ENCODE peak calls at places on chromosomes 4 and X, in five cellular contexts. F is ecto neural progenitor cell; R is effector memory CD8-positive, alpha-beta T cell; T is stromal cell of bone marrow; D is AG10803. Q is an unnamed sample.

GRCh38 chr4:63578383-63578782 is 830.9 kb downstream of the TECRL start:
- DNase-seq in T (no peak), R (no peak), F (no peak), D (no peak), Q (no peak)

GRCh38 chrX:57906790-57907189 is 3.5 kb downstream of the ZXDA start:
- DNase-seq in D (peak), F (no peak), T (peak), R (no peak), Q (no peak)

GRCh38 chr4:15250021-15250441 is 177.8 kb upstream of the C1QTNF7 start:
- DNase-seq in R (no peak), F (no peak), D (peak), T (no peak), Q (no peak)

GRCh38 chr4:173074501-173074946 is 94.1 kb upstream of the GALNT7 start:
- DNase-seq in F (no peak), T (peak), D (peak), R (no peak), Q (peak)

GRCh38 chrX:137290011-137290410 is 256.2 kb upstream of the GPR101 start:
- DNase-seq in R (no peak), D (no peak), F (no peak), T (no peak), Q (no peak)

GRCh38 chrX:48558270-48558669 is 16.0 kb upstream of the RBM3 start:
- DNase-seq in D (peak), T (peak), R (no peak), F (no peak), Q (peak)

GRCh38 chr4:122838034-122838433 is 11.4 kb downstream of the FGF2 start:
- DNase-seq in D (no peak), T (no peak), F (no peak), R (no peak), Q (no peak)

GRCh38 chr4:109827672-109828071 is at the start of gene RRH:
- DNase-seq in D (no peak), F (no peak), T (no peak), R (no peak), Q (no peak)

GRCh38 chr4:41658106-41658505 is 90.4 kb downstream of the PHOX2B start:
- DNase-seq in T (no peak), F (no peak), R (no peak), D (no peak), Q (no peak)

GRCh38 chrX:63751481-63751880 is 33.5 kb downstream of the ARHGEF9 start:
- DNase-seq in D (no peak), F (no peak), T (no peak), R (no peak), Q (no peak)

Q was measured in GM04504.